ENCODE peak calls at places on chromosome 1, in ten cellular contexts. S, V, A, H, C, Y, E, L, R and O are unnamed samples.

GRCh38 chr1:44489481-44489880 is 84.4 kb downstream of the RNF220 start:
- DNase-seq in S (no peak), V (no peak), A (no peak), H (no peak), C (no peak), Y (no peak), E (no peak), L (no peak), R (no peak), O (no peak)

GRCh38 chr1:36154765-36155559 is 998 bp upstream of the MAP7D1 start:
- DNase-seq in S (no peak), V (no peak), A (peak; percentile 46), H (no peak), C (no peak), Y (peak; percentile 43), E (no peak), L (peak; percentile 51), R (no peak), O (no peak)

GRCh38 chr1:117838911-117839310 is 90.5 kb downstream of the GDAP2 start:
- DNase-seq in S (no peak), V (no peak), A (no peak), H (no peak), C (no peak), Y (no peak), E (no peak), L (no peak), R (no peak), O (no peak)

GRCh38 chr1:47569681-47570470 is 132.0 kb downstream of the FOXD2 start:
- DNase-seq in S (peak; percentile 31), V (no peak), A (no peak), H (peak; percentile 27), C (no peak), Y (peak; percentile 80), E (no peak), L (peak; percentile 38), R (no peak), O (no peak)

GRCh38 chr1:15197591-15198447 is 44.3 kb downstream of the TMEM51 start:
- DNase-seq in S (no peak), V (no peak), A (no peak), H (no peak), C (no peak), Y (no peak), E (no peak), L (no peak), R (no peak), O (no peak)

GRCh38 chr1:2314803-2315710 is 76.3 kb downstream of the MORN1 start:
- DNase-seq in S (peak; percentile 81), V (peak; percentile 32), A (peak; percentile 28), H (no peak), C (peak; percentile 55), Y (peak; percentile 39), E (peak; percentile 24), L (peak; percentile 76), R (peak; percentile 36), O (peak; percentile 16)

GRCh38 chr1:113998361-113998760 is 19.1 kb downstream of the OLFML3 start:
- DNase-seq in S (no peak), V (no peak), A (no peak), H (no peak), C (no peak), Y (no peak), E (no peak), L (no peak), R (no peak), O (no peak)

GRCh38 chr1:160149706-160150105 is 1.7 kb upstream of the ATP1A4 start:
- DNase-seq in S (no peak), V (no peak), A (no peak), H (no peak), C (no peak), Y (no peak), E (no peak), L (no peak), R (no peak), O (no peak)